ENCODE peak calls at places on chromosomes 13 and 19, in nine cellular contexts. L is stomach, C is HepG2, S is endothelial cell, D is HCT116, A is GM12864, O is psoas muscle, R is DND-41, P is foreskin fibroblast. N is an unnamed sample.

GRCh38 chr19:38597075-38597474 is 20.7 kb downstream of the MAP4K1 start:
- DNase-seq in O (no peak), C (no peak), R (no peak), A (no peak), D (no peak), P (no peak), S (peak), L (no peak), N (peak)

GRCh38 chr19:18167975-18168645 is 5.5 kb upstream of the IFI30 start:
- DNase-seq in A (no peak), R (peak), S (peak), D (no peak), O (no peak), P (peak), C (no peak), L (peak), N (peak)

GRCh38 chr19:49672131-49672919 is 4.7 kb upstream of the PRMT1 start:
- DNase-seq in P (peak), C (peak), O (peak), D (peak), R (peak), S (peak), A (no peak), L (peak), N (peak)

GRCh38 chr13:23348270-23349126 is 85.0 kb downstream of the SACS start:
- DNase-seq in C (no peak), P (peak), D (no peak), S (no peak), A (no peak), O (no peak), L (no peak), R (no peak), N (no peak)

GRCh38 chr19:3479177-3479818 is 1.0 kb downstream of the SMIM24 start:
- DNase-seq in R (peak), L (peak), A (no peak), P (no peak), D (peak), O (no peak), C (no peak), S (no peak), N (peak)

GRCh38 chr19:11435833-11436313 is 438 bp downstream of the PRKCSH start:
- DNase-seq in O (no peak), D (no peak), S (peak), C (no peak), R (no peak), P (peak), L (no peak), A (no peak), N (peak)

GRCh38 chr19:33868821-33869412 is 72.2 kb downstream of the KCTD15 start:
- DNase-seq in L (peak), D (no peak), C (no peak), S (peak), R (no peak), P (peak), A (no peak), O (peak), N (peak)

GRCh38 chr19:15282311-15282705 is 50.0 kb downstream of the BRD4 start:
- DNase-seq in C (no peak), O (no peak), L (no peak), P (no peak), S (no peak), R (no peak), D (no peak), A (no peak), N (no peak)

GRCh38 chr19:7494416-7495098 is 5.7 kb upstream of the PEX11G start:
- DNase-seq in S (no peak), C (peak), O (peak), R (no peak), P (peak), D (no peak), L (peak), A (no peak), N (peak)

GRCh38 chr13:31807090-31807541 is 67.8 kb downstream of the RXFP2 start:
- DNase-seq in A (no peak), P (no peak), R (no peak), C (no peak), S (no peak), L (no peak), D (no peak), O (no peak), N (no peak)

GRCh38 chr19:40714519-40715299 is 2.0 kb downstream of the COQ8B start:
- DNase-seq in R (peak), O (peak), P (peak), C (peak), D (no peak), A (peak), S (peak), L (peak), N (peak)

GRCh38 chr13:24264976-24265375 is 44.4 kb upstream of the C1QTNF9 start:
- DNase-seq in C (no peak), O (no peak), L (no peak), R (peak), D (no peak), A (no peak), P (no peak), S (no peak), N (no peak)

GRCh38 chr13:33154911-33155310 is 130.6 kb downstream of the STARD13 start:
- DNase-seq in S (no peak), P (no peak), R (no peak), L (no peak), D (no peak), C (no peak), O (no peak), A (no peak), N (no peak)

GRCh38 chr19:4713384-4713951 is 10.2 kb downstream of the DPP9 start:
- DNase-seq in S (no peak), R (no peak), C (no peak), L (peak), O (peak), P (peak), D (peak), A (no peak), N (no peak)

GRCh38 chr13:40096357-40096911 is 441.0 kb downstream of the COG6 start:
- DNase-seq in O (no peak), R (no peak), A (no peak), L (no peak), D (no peak), C (no peak), P (no peak), S (no peak), N (no peak)

GRCh38 chr19:42254083-42254849 is 662 bp downstream of the ERF start:
- DNase-seq in S (peak), L (peak), A (no peak), O (peak), P (peak), D (no peak), C (peak), R (peak), N (peak)

GRCh38 chr19:29843180-29844051 is 31.6 kb downstream of the CCNE1 start:
- DNase-seq in S (no peak), L (no peak), C (no peak), A (no peak), R (no peak), P (peak), O (peak), D (no peak), N (peak)

GRCh38 chr19:56170261-56170660 is 5.5 kb upstream of the GALP start:
- DNase-seq in C (peak), A (no peak), D (no peak), S (no peak), R (no peak), P (no peak), O (peak), L (no peak), N (no peak)

GRCh38 chr19:39236527-39236926 is 8.3 kb downstream of the IFNL3 start:
- DNase-seq in D (no peak), P (no peak), O (no peak), L (peak), C (no peak), A (no peak), S (no peak), R (no peak), N (no peak)

GRCh38 chr13:99768986-99769385 is 202.6 kb downstream of the ZIC5 start:
- DNase-seq in A (no peak), C (no peak), O (no peak), L (no peak), P (no peak), R (no peak), S (no peak), D (no peak), N (no peak)

GRCh38 chr19:1211494-1212234 is 6.1 kb downstream of the STK11 start:
- DNase-seq in R (no peak), S (no peak), C (no peak), L (peak), O (peak), A (no peak), P (no peak), D (no peak), N (peak)

GRCh38 chr19:7292950-7293794 is 1.0 kb downstream of the INSR start:
- DNase-seq in C (peak), L (peak), P (peak), O (peak), A (no peak), R (no peak), S (peak), D (no peak), N (peak)

GRCh38 chr19:29247051-29247450 is 34.1 kb upstream of the UQCRFS1 start:
- DNase-seq in S (no peak), P (no peak), L (no peak), O (no peak), C (no peak), A (no peak), R (no peak), D (no peak), N (no peak)

GRCh38 chr13:23899555-23899954 is 2.3 kb upstream of the C1QTNF9B start:
- DNase-seq in L (no peak), O (no peak), S (peak), R (peak), A (no peak), P (peak), D (no peak), C (peak), N (peak)

GRCh38 chr13:32087955-32088747 is 56.6 kb downstream of the FRY start:
- DNase-seq in L (no peak), S (no peak), C (peak), A (no peak), P (peak), O (no peak), D (no peak), R (no peak), N (no peak)

GRCh38 chr13:23623394-23623793 is 53.2 kb downstream of the TNFRSF19 start:
- DNase-seq in D (no peak), C (no peak), O (no peak), A (no peak), P (no peak), S (no peak), L (no peak), R (no peak), N (no peak)

GRCh38 chr13:20492036-20492435 is 33.6 kb downstream of the CRYL1 start:
- DNase-seq in L (no peak), R (no peak), D (no peak), O (no peak), P (no peak), A (no peak), S (no peak), C (no peak), N (no peak)

GRCh38 chr13:33275916-33276315 is 9.6 kb downstream of the STARD13 start:
- DNase-seq in D (no peak), R (no peak), O (no peak), A (no peak), C (no peak), P (peak), S (no peak), L (no peak), N (no peak)

GRCh38 chr13:31053098-31053497 is 108.6 kb downstream of the HSPH1 start:
- DNase-seq in R (no peak), O (peak), S (no peak), P (no peak), D (no peak), L (no peak), A (no peak), C (no peak), N (no peak)

GRCh38 chr13:98978280-98978679 is 416 bp upstream of the DOCK9 start:
- DNase-seq in A (no peak), L (no peak), O (no peak), S (no peak), R (no peak), P (peak), C (no peak), D (peak), N (no peak)

GRCh38 chr13:19818223-19818842 is 35.6 kb upstream of the PSPC1 start:
- DNase-seq in L (peak), A (no peak), S (peak), P (peak), O (peak), C (peak), D (peak), R (peak), N (peak)

DNA sequence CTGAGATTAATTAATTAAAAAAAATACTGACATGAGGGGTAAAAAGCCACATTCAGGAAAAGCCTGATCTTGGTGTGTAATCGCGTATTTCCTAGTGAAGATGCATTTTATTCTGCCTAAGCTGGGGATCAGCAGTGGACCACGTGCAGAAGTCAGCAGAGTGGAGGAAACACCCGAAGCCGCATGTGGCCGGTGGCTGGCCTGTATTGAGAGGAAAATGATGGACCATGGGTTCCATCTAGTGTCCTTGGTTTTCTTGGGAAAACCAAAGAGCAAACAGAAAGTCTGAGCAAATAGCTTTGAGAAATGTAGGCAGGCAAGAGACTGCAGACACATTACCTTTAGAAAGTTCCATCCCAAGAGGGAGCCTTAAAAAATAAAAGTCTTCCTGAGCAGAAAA is 23.7 kb upstream of the SHISA2 start:
- DNase-seq in O (no peak), A (no peak), R (no peak), P (peak), S (no peak), D (no peak), C (no peak), L (no peak), N (no peak)
- TF ChIP-seq CTCF in O (no peak), A (no peak), R (no peak), P (no peak), S (no peak), D (no peak), C (no peak), L (no peak), N (no peak)

DNA sequence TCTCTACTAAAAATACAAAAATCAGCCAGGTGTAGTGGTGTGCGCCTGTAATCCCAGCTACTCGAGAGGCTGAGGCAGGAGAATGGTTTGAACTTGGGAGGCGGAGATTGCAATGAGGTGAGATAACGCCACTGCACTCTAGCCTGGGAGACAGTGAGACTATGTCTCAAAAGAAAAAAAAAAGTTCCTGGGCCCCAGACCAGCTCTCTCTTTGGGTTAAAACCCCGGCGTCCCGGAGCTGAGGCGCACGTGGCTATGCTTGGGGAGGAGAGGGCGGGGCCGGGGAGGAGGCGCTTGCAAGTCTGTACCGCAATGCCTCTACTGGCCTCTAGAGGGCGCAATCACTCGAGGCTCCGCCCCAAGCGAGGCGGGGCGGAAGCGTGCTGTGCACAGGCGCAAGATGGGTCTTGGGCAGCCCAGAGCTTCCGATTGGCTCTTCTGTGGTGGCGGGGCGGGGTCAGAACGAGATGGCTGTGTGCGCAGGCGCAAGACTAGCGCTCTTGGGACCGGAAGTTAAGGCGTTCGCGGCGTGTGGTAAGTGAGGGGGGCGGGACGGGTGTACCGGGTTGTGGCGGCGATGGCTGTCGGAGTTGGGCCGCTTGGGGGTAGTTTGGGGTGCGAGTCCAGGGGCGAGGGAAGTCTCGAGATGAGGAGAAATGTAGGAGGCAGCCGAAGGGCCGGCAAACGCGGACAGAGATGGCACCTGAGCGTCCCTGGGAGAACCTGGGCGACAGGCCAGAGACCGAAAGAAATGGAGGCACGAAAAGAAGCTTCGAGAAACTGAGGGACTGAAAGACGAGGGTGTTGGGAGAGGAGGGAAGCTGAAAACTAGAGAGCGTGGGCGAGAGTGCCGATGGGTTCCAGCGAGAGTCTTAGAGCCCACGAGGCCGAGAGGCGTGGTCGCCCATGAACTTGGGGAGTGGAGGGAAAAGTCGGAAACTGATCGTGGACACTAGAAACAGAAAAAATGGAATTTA is at the start of gene DHX34:
- DNase-seq in L (peak), S (peak), R (peak), C (peak), O (peak), P (peak), D (peak), A (peak), N (peak)
- TF ChIP-seq CTCF in L (peak), S (peak), R (peak), C (peak), O (peak), P (peak), D (peak), A (peak), N (peak)

GRCh38 chr13:85812282-85812681 is 13.1 kb upstream of the SLITRK6 start:
- DNase-seq in O (no peak), R (no peak), S (no peak), C (no peak), L (no peak), D (no peak), P (no peak), A (no peak), N (no peak)

GRCh38 chr13:85806553-85807175 is 7.4 kb upstream of the SLITRK6 start:
- DNase-seq in L (no peak), C (peak), A (peak), P (peak), S (no peak), O (no peak), R (no peak), D (peak), N (peak)
- TF ChIP-seq CTCF in L (no peak), C (peak), A (peak), P (peak), S (peak), O (peak), R (peak), D (peak), N (peak)

DNA sequence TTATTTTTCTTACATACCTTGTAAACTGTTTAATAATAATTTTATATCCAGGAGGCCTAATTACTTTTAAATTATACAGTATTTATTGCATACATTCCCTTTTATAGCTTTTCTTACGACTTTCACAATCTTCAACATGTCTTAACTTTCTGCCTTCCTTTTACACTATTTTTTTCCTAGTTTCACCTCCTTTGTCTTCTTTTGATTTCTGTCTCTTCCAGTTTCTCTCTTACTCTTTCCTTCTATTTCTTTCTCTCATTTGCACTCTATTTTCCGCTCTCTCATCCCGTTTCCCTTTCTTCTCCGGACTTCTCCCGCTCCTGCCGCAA is 11.5 kb downstream of the ZNF552 start:
- DNase-seq in A (no peak), R (no peak), C (no peak), O (no peak), D (no peak), S (no peak), P (no peak), L (no peak), N (no peak)
- TF ChIP-seq CTCF in A (no peak), R (no peak), C (no peak), O (no peak), D (no peak), S (no peak), P (no peak), L (no peak), N (no peak)

GRCh38 chr13:55359067-55359466 is 1781.7 kb upstream of the PRR20A start:
- DNase-seq in L (no peak), R (no peak), P (no peak), S (no peak), A (no peak), O (no peak), D (no peak), C (no peak), N (no peak)
- TF ChIP-seq CTCF in L (no peak), R (no peak), P (no peak), S (no peak), A (no peak), O (no peak), D (no peak), C (no peak), N (no peak)

GRCh38 chr19:58150328-58150921 is at the start of gene ZNF329:
- DNase-seq in C (peak), P (peak), S (peak), L (peak), O (peak), D (peak), A (peak), R (peak), N (peak)
- TF ChIP-seq CTCF in C (peak), P (no peak), S (no peak), L (no peak), O (no peak), D (no peak), A (no peak), R (no peak), N (no peak)